ENCODE peak calls at places on chromosomes 3 and 15, in four cellular contexts. J is K562, S is GM12878, D is HepG2. E is an unnamed sample.

GRCh38 chr15:88624156-88624970 is 3.2 kb downstream of the AEN start:
- DNase-seq in J (no peak), S (no peak), D (peak; percentile 58), E (peak; percentile 39)

GRCh38 chr3:40843851-40844548 is 319.2 kb downstream of the ZNF621 start:
- DNase-seq in J (no peak), D (peak; percentile 55), S (no peak), E (no peak)

GRCh38 chr3:78926523-78926922 is 841.3 kb downstream of the ROBO1 start:
- DNase-seq in D (no peak), S (no peak), J (no peak), E (no peak)

GRCh38 chr3:120440001-120440703 is 10.6 kb downstream of the FSTL1 start:
- DNase-seq in D (no peak), J (no peak), S (no peak), E (no peak)

GRCh38 chr15:66835558-66835878 is 133.5 kb downstream of the SMAD6 start:
- DNase-seq in S (peak; percentile 39), J (no peak), D (no peak), E (no peak)

GRCh38 chr3:1529666-1530065 is 436.8 kb downstream of the CNTN6 start:
- DNase-seq in D (no peak), S (no peak), J (no peak), E (no peak)

GRCh38 chr3:184750684-184751083 is 38.8 kb upstream of the MAGEF1 start:
- DNase-seq in S (no peak), J (no peak), D (no peak), E (no peak)

GRCh38 chr3:71078199-71078598 is 505.3 kb downstream of the FOXP1 start:
- DNase-seq in J (no peak), S (no peak), D (no peak), E (no peak)

GRCh38 chr3:183809209-183809608 is 16.2 kb downstream of the MAP6D1 start:
- DNase-seq in S (no peak), D (no peak), J (no peak), E (no peak)

GRCh38 chr15:92077353-92078080 is 224.0 kb downstream of the SLCO3A1 start:
- DNase-seq in D (peak; percentile 44), J (peak; percentile 59), S (no peak), E (peak; percentile 65)

GRCh38 chr15:35630570-35630969 is 84.6 kb upstream of the DPH6 start:
- DNase-seq in J (no peak), D (peak; percentile 1), S (no peak), E (no peak)

GRCh38 chr3:107142171-107142570 is 235.1 kb upstream of the CCDC54 start:
- DNase-seq in J (no peak), S (no peak), D (no peak), E (no peak)

GRCh38 chr3:71432044-71432970 is 151.2 kb downstream of the FOXP1 start:
- DNase-seq in J (no peak), S (no peak), D (no peak), E (no peak)

GRCh38 chr3:55364426-55364825 is 122.7 kb downstream of the WNT5A start:
- DNase-seq in S (no peak), J (no peak), D (no peak), E (no peak)

GRCh38 chr3:138944842-138945645 is 1.9 kb downstream of the FOXL2 start:
- DNase-seq in J (peak; percentile 66), D (no peak), S (no peak), E (peak; percentile 59)

GRCh38 chr3:55630280-55630920 is 143.3 kb upstream of the WNT5A start:
- DNase-seq in D (no peak), J (no peak), S (no peak), E (no peak)

GRCh38 chr15:39213385-39213840 is 367.5 kb upstream of the THBS1 start:
- DNase-seq in J (peak; percentile 56), D (peak; percentile 94), S (no peak), E (no peak)

GRCh38 chr3:5052247-5052646 is 69.8 kb upstream of the ARL8B start:
- DNase-seq in S (no peak), D (no peak), J (no peak), E (no peak)

GRCh38 chr3:72232777-72233176 is 447.8 kb upstream of the PROK2 start:
- DNase-seq in S (no peak), D (no peak), J (no peak), E (no peak)

GRCh38 chr3:46646700-46647099 is 34.4 kb downstream of the FAM240A start:
- DNase-seq in J (no peak), S (no peak), D (no peak), E (no peak)

GRCh38 chr15:44066211-44066827 is 128.8 kb downstream of the FRMD5 start:
- DNase-seq in S (peak; percentile 25), D (peak; percentile 71), J (peak; percentile 63), E (peak; percentile 43)

GRCh38 chr3:78804251-78805037 is 963.4 kb downstream of the ROBO1 start:
- DNase-seq in D (no peak), S (no peak), J (no peak), E (no peak)

GRCh38 chr15:48712546-48712945 is 67.0 kb upstream of the FBN1 start:
- DNase-seq in S (no peak), J (no peak), D (no peak), E (no peak)

GRCh38 chr3:194633349-194634004 is at the start of gene TMEM44:
- DNase-seq in S (peak; percentile 27), J (peak; percentile 91), D (peak; percentile 84), E (peak; percentile 77)

GRCh38 chr15:76711351-76711827 is 193.8 kb downstream of the SCAPER start:
- DNase-seq in J (no peak), S (peak; percentile 85), D (no peak), E (no peak)

GRCh38 chr15:92845109-92845508 is 55.0 kb upstream of the CHD2 start:
- DNase-seq in J (no peak), D (peak; percentile 28), S (peak; percentile 74), E (no peak)

GRCh38 chr3:8982509-8982908 is 19.2 kb upstream of the RAD18 start:
- DNase-seq in D (no peak), J (no peak), S (no peak), E (no peak)

GRCh38 chr3:173128633-173129032 is 12.4 kb downstream of the SPATA16 start:
- DNase-seq in J (no peak), S (no peak), D (no peak), E (no peak)

GRCh38 chr3:20023663-20024417 is 11.8 kb upstream of the PP2D1 start:
- DNase-seq in S (no peak), D (no peak), J (peak; percentile 59), E (no peak)

GRCh38 chr15:99413955-99414754 is 151.6 kb upstream of the MEF2A start:
- DNase-seq in D (no peak), J (no peak), S (no peak), E (no peak)

GRCh38 chr15:91947370-91947769 is 93.9 kb downstream of the SLCO3A1 start:
- DNase-seq in D (no peak), J (peak; percentile 16), S (no peak), E (no peak)

GRCh38 chr15:88932271-88932874 is 19.2 kb upstream of the MFGE8 start:
- DNase-seq in D (peak; percentile 81), J (no peak), S (no peak), E (no peak)

GRCh38 chr3:126753191-126754160 is 49.4 kb downstream of the CHCHD6 start:
- DNase-seq in S (no peak), J (no peak), D (peak; percentile 59), E (no peak)

GRCh38 chr3:195715583-195716266 is 5.1 kb upstream of the MUC20 start:
- DNase-seq in D (peak; percentile 48), J (no peak), S (no peak), E (no peak)

GRCh38 chr3:195247863-195248189 is 23.1 kb downstream of the XXYLT1 start:
- DNase-seq in J (no peak), S (no peak), D (no peak), E (no peak)

GRCh38 chr15:83943849-83944404 is 290.0 kb downstream of the ADAMTSL3 start:
- DNase-seq in S (no peak), J (no peak), D (no peak), E (no peak)

GRCh38 chr3:34203386-34203785 is 405.0 kb downstream of the PDCD6IP start:
- DNase-seq in D (no peak), S (no peak), J (no peak), E (no peak)

GRCh38 chr3:34212175-34212574 is 413.7 kb downstream of the PDCD6IP start:
- DNase-seq in J (no peak), D (no peak), S (no peak), E (no peak)

GRCh38 chr3:34212671-34213070 is 414.2 kb downstream of the PDCD6IP start:
- DNase-seq in S (no peak), J (no peak), D (no peak), E (no peak)

GRCh38 chr3:34206996-34207395 is 408.6 kb downstream of the PDCD6IP start:
- DNase-seq in S (no peak), D (no peak), J (no peak), E (no peak)

DNA sequence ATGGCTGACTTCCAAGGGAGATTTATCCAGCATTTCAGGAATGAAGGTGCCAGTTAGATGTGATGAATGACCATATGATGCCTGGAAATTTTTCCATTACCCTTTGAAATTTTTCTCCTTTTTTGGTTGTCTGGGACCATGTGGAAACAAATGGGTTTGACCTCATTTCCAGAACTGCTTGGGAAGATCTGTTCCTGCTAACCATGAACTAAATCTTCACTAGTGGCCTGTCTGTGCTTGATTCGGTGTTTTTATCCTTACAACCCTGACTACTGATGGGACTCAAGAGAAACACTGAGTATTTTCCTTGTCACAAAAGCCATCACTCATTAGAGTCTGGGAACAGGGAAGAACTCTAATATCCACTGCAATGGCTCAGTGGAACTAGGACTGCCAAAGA is 409.4 kb downstream of the PDCD6IP start:
- DNase-seq in J (no peak), S (no peak), D (no peak), E (no peak)
- TF ChIP-seq FOXK2 in J (no peak), S (no peak), D (no peak), E (no peak)

GRCh38 chr15:58440922-58441321 is 9.1 kb downstream of the LIPC start:
- DNase-seq in J (peak; percentile 46), S (no peak), D (no peak), E (no peak)
- TF ChIP-seq FOXK2 in J (no peak), S (no peak), D (no peak), E (no peak)

DNA sequence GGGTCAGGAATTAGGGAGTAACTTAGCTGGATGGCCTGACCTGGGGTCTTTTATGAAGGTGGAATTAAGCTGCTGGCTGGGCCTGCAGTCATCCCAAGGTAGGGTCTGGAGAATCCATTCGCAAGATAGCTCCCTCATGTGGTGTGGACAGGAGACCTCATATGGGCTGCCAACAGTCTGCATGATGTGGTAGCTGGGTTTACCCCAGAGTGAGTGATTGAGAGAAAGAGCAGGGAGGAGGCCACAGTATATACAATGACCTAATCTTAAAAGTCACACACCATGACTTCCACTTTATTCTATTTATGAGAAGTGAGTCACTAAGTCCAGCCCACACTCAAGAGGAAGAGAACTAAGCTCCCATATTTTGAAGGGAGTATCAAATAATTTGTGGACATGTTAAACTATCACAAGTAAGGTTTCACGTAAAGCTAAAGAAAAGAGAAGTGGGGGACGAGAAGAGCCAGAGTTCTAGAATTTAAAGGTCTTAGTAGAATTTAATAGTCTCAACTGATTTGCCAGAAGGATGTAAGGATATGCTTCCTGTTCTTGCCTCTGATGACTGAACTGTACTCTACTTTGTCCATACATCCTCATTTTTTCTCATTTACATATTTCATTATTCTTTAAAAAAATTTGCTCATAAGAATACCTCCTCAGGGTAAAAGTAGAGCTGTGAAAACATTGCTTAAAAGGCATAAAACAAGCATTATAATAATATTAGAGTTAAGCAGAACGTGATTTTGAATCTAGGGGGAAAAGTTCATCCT is 184.4 kb downstream of the PEX5L start:
- DNase-seq in J (peak; percentile 9), D (peak; percentile 10), S (no peak), E (no peak)
- TF ChIP-seq FOXK2 in J (no peak), D (no peak), S (no peak), E (no peak)

GRCh38 chr15:74616996-74617395 is 1.4 kb downstream of the CLK3 start:
- DNase-seq in J (no peak), S (no peak), D (no peak), E (no peak)
- TF ChIP-seq FOXK2 in J (no peak), S (no peak), D (no peak), E (no peak)